ENCODE peak calls at places on chromosomes 11 and 22, in nine cellular contexts. W, B, M, A, G, Q, O, Z and N are unnamed samples.

GRCh38 chr11:76243157-76243556 is 36.9 kb upstream of the WNT11 start:
- DNase-seq in M (no peak), O (no peak), W (no peak), G (no peak), Z (no peak), A (no peak), Q (no peak), B (no peak), N (no peak)

GRCh38 chr11:57434640-57435546 is 8.0 kb upstream of the SLC43A3 start:
- DNase-seq in G (no peak), A (no peak), Q (no peak), M (peak; percentile 97), W (no peak), Z (peak; percentile 91), B (no peak), O (peak; percentile 56), N (peak; percentile 93)

GRCh38 chr11:70111269-70112016 is 33.3 kb downstream of the ANO1 start:
- DNase-seq in M (peak; percentile 67), W (no peak), O (no peak), A (peak; percentile 69), Z (peak; percentile 31), G (peak; percentile 39), Q (peak; percentile 78), B (no peak), N (peak; percentile 80)

GRCh38 chr22:45777046-45777851 is 105.6 kb downstream of the ATXN10 start:
- DNase-seq in G (no peak), M (peak; percentile 63), O (no peak), A (no peak), Z (peak; percentile 83), Q (no peak), W (no peak), B (no peak), N (peak; percentile 52)

GRCh38 chr11:132042296-132042695 is 671.9 kb downstream of the NTM start:
- DNase-seq in M (no peak), Q (no peak), W (no peak), A (no peak), G (no peak), Z (no peak), O (no peak), B (no peak), N (no peak)

GRCh38 chr22:32852346-32853251 is 51.1 kb downstream of the TIMP3 start:
- DNase-seq in W (no peak), Z (no peak), G (no peak), M (no peak), Q (peak; percentile 46), A (peak; percentile 84), B (no peak), O (no peak), N (peak; percentile 17)

GRCh38 chr22:19691721-19692341 is 22.5 kb upstream of the SEPTIN5 start:
- DNase-seq in Z (peak; percentile 60), M (peak; percentile 61), A (no peak), W (no peak), O (no peak), Q (no peak), G (no peak), B (no peak), N (peak; percentile 74)

GRCh38 chr11:124928942-124929663 is 6.7 kb downstream of the HEPACAM start:
- DNase-seq in M (no peak), B (no peak), G (no peak), Q (no peak), O (no peak), A (no peak), Z (no peak), W (no peak), N (no peak)

GRCh38 chr22:37197451-37198289 is 9.6 kb upstream of the C1QTNF6 start:
- DNase-seq in W (no peak), Q (peak; percentile 75), M (peak; percentile 61), Z (peak; percentile 92), G (peak; percentile 51), A (no peak), B (no peak), O (no peak), N (peak; percentile 82)

GRCh38 chr22:48782817-48783511 is 1044.7 kb downstream of the BRD1 start:
- DNase-seq in M (no peak), G (no peak), B (no peak), W (no peak), Z (no peak), Q (no peak), O (peak; percentile 26), A (no peak), N (no peak)

GRCh38 chr11:134503596-134503995 is 91.6 kb upstream of the B3GAT1 start:
- DNase-seq in Z (no peak), O (no peak), Q (no peak), W (no peak), B (no peak), A (no peak), G (peak; percentile 15), M (no peak), N (no peak)

GRCh38 chr11:68036141-68036716 is 2.6 kb upstream of the TCIRG1 start:
- DNase-seq in B (no peak), Z (no peak), A (no peak), G (no peak), M (no peak), Q (no peak), O (no peak), W (no peak), N (no peak)

GRCh38 chr22:49687786-49688515 is 139.7 kb downstream of the BRD1 start:
- DNase-seq in B (no peak), A (no peak), G (no peak), Z (no peak), W (no peak), M (no peak), Q (no peak), O (no peak), N (no peak)

GRCh38 chr11:46330887-46331652 is 16.2 kb upstream of the DGKZ start:
- DNase-seq in W (no peak), Z (no peak), G (no peak), Q (no peak), B (peak; percentile 51), O (no peak), A (no peak), M (no peak), N (no peak)

GRCh38 chr11:35337136-35337918 is 82.0 kb downstream of the SLC1A2 start:
- DNase-seq in Q (no peak), Z (peak; percentile 97), G (no peak), O (no peak), W (no peak), B (no peak), A (no peak), M (peak; percentile 99), N (peak; percentile 98)

GRCh38 chr11:61054927-61055562 is 47.2 kb upstream of the CD5 start:
- DNase-seq in Q (peak; percentile 14), G (peak; percentile 18), O (no peak), B (no peak), A (no peak), Z (no peak), W (no peak), M (no peak), N (no peak)

GRCh38 chr11:47864910-47865309 is 16.8 kb upstream of the NUP160 start:
- DNase-seq in Z (no peak), Q (no peak), G (no peak), O (no peak), M (no peak), B (no peak), A (no peak), W (no peak), N (peak; percentile 65)

GRCh38 chr11:13699041-13699440 is 30.6 kb downstream of the FAR1 start:
- DNase-seq in G (no peak), B (no peak), A (no peak), O (no peak), M (no peak), Z (no peak), W (no peak), Q (no peak), N (no peak)